ENCODE peak calls at places on chromosomes 5 and 9, in four cellular contexts. Y, M, T and L are unnamed samples.

GRCh38 chr5:66440202-66440680 is 156.0 kb upstream of the MAST4 start:
- DNase-seq in Y (no peak), M (no peak), T (no peak), L (no peak)

GRCh38 chr9:133457748-133458147 is 2.0 kb upstream of the CACFD1 start:
- DNase-seq in Y (no peak), M (no peak), T (no peak), L (no peak)

GRCh38 chr9:130918870-130919558 is 20.0 kb downstream of the FIBCD1 start:
- DNase-seq in Y (no peak), M (no peak), T (no peak), L (no peak)

GRCh38 chr9:75084081-75084672 is 3.8 kb downstream of the NMRK1 start:
- DNase-seq in Y (no peak), M (no peak), T (peak; percentile 40), L (no peak)

GRCh38 chr9:38423939-38424843 is at the start of gene IGFBPL1:
- DNase-seq in Y (no peak), M (peak; percentile 79), T (peak; percentile 77), L (peak; percentile 49)

GRCh38 chr9:278651-279050 is 64.0 kb downstream of the DOCK8 start:
- DNase-seq in Y (peak; percentile 35), M (no peak), T (no peak), L (no peak)

GRCh38 chr9:98331536-98332259 is 76.2 kb upstream of the TBC1D2 start:
- DNase-seq in Y (no peak), M (no peak), T (no peak), L (no peak)

GRCh38 chr5:62718368-62718767 is 139.7 kb downstream of the LRRC70 start:
- DNase-seq in Y (no peak), M (no peak), T (no peak), L (no peak)

GRCh38 chr5:172114875-172115422 is 73.1 kb downstream of the STK10 start:
- DNase-seq in Y (peak; percentile 66), M (no peak), T (no peak), L (peak; percentile 62)

GRCh38 chr5:86997501-86997900 is 270.2 kb upstream of the RASA1 start:
- DNase-seq in Y (no peak), M (no peak), T (no peak), L (no peak)

GRCh38 chr9:82254646-82255367 is 266.2 kb downstream of the SPATA31D1 start:
- DNase-seq in Y (no peak), M (no peak), T (no peak), L (no peak)

GRCh38 chr9:129285979-129286772 is 108.1 kb upstream of the IER5L start:
- DNase-seq in Y (no peak), M (no peak), T (no peak), L (no peak)

GRCh38 chr5:15236911-15237508 is 263.0 kb upstream of the FBXL7 start:
- DNase-seq in Y (no peak), M (no peak), T (no peak), L (no peak)

GRCh38 chr9:124514125-124514524 is 6.9 kb upstream of the NR5A1 start:
- DNase-seq in Y (no peak), M (no peak), T (no peak), L (no peak)

GRCh38 chr5:7850533-7851239 is at the start of gene CFAP90:
- DNase-seq in Y (peak; percentile 26), M (peak; percentile 86), T (peak; percentile 78), L (peak; percentile 49)

GRCh38 chr5:172772112-172772906 is 1.3 kb upstream of the DUSP1 start:
- DNase-seq in Y (peak; percentile 95), M (peak; percentile 80), T (peak; percentile 84), L (peak; percentile 92)

GRCh38 chr9:38144421-38144820 is 75.4 kb upstream of the SHB start:
- DNase-seq in Y (no peak), M (no peak), T (no peak), L (no peak)

GRCh38 chr5:102919211-102919610 is 164.1 kb downstream of the PAM start:
- DNase-seq in Y (no peak), M (no peak), T (no peak), L (no peak)

GRCh38 chr9:18115131-18115530 is 358.8 kb upstream of the ADAMTSL1 start:
- DNase-seq in Y (no peak), M (no peak), T (no peak), L (no peak)

GRCh38 chr5:151607304-151607703 is 16.2 kb upstream of the FAT2 start:
- DNase-seq in Y (no peak), M (no peak), T (no peak), L (no peak)

DNA sequence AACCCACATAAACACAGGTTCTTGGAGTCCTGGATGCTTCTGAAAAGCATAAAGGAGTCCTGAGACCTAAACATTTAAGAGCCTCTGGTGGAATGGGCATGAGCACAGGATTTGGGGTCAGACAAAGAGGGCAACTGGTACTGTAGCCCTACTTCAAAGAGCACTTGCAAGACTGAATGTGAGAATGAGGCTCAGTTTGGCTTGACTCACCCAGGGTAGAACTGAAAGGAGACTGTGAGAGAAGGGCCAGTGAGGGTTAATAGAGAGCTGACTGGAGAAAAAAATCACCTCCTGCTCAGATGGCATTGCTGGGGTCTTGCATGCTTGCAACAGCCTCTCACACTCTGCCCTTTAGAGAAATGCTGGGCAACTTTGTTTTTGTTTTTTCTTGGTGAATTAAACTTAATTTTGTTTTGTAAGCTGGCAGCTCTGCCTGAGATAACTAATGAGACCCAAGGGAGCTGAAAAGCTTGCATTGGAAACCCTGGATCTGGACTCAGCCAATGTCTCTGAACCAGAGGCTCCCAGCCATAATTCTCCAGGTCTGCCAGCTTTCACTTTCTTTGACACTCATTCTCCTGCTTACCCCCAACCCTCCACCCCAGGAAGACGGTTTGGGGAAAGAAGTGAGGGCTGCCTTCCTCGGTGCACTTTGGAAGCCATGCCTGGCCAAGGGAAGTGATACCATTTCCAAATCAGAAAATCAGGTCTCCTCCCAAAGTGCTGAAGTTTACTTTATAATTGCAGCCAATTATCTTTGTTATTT is 161.1 kb upstream of the PANK3 start:
- DNase-seq in Y (no peak), M (no peak), T (no peak), L (no peak)
- TF ChIP-seq CTCF in Y (no peak), M (no peak), T (no peak), L (no peak)

GRCh38 chr5:124232517-124232916 is 513.9 kb downstream of the ZNF608 start:
- DNase-seq in Y (no peak), M (no peak), T (no peak), L (no peak)
- H3K4me1 ChIP-seq in Y (no peaks in the 10 kb centered on the region), M (peaks cover 56% of the 10 kb centered on the region), T (peaks cover 21% of the 10 kb centered on the region), L (peaks cover 5% of the 10 kb centered on the region)

GRCh38 chr5:2914991-2915484 is 163.6 kb upstream of the IRX2 start:
- DNase-seq in Y (no peak), M (no peak), T (no peak), L (no peak)

GRCh38 chr5:2919310-2920018 is 168.0 kb upstream of the IRX2 start:
- DNase-seq in Y (no peak), M (no peak), T (no peak), L (no peak)

GRCh38 chr5:2916076-2916682 is 164.7 kb upstream of the IRX2 start:
- DNase-seq in Y (no peak), M (no peak), T (no peak), L (no peak)

GRCh38 chr5:2917093-2917492 is 165.6 kb upstream of the IRX2 start:
- DNase-seq in Y (no peak), M (no peak), T (no peak), L (no peak)

GRCh38 chr5:2917524-2917923 is 166.0 kb upstream of the IRX2 start:
- DNase-seq in Y (no peak), M (no peak), T (no peak), L (no peak)
- H3K9me3 ChIP-seq in Y (no peaks in the 10 kb centered on the region), M (no peaks in the 10 kb centered on the region), T (no peaks in the 10 kb centered on the region), L (peaks cover 51% of the 10 kb centered on the region)

GRCh38 chr9:12426198-12426864 is 266.9 kb upstream of the TYRP1 start:
- DNase-seq in Y (no peak), M (peak; percentile 52), T (no peak), L (no peak)
- TF ChIP-seq CTCF in Y (no peak), M (peak; percentile 29), T (peak; percentile 16), L (no peak)

GRCh38 chr9:93586290-93587057 is 10.1 kb downstream of the PHF2 start:
- DNase-seq in Y (no peak), M (no peak), T (no peak), L (peak; percentile 23)
- H3K4me1 ChIP-seq in Y (peaks cover 11% of the 10 kb centered on the region), M (peaks cover 16% of the 10 kb centered on the region), T (peaks cover 6% of the 10 kb centered on the region), L (peaks cover 11% of the 10 kb centered on the region)

DNA sequence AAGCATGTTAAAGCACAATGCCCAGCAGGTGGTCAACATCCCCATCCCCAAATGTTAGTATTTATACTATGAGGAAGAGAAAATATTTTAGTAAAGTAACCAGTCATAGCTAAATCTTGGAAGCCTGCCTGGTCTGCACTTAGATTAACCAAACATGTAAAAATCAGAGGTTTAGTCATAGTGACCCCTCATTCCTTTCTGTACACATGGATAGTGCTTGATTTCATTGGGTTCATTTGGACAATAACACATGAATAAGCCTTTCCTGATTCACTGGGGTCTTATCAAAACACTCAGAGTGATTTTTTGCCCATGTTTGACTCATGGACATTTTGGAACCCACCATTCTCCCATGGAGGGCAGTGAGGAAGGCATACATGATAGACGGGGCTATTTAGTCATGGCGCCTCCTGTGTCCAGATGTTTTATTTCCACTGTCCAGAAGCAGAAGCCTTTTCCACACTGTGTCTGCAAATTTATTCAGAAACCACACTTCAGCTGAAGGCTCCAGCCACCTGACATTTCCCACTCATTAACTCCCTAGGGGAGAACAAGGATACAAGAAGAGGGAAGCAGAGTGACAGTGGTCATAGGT is 32.5 kb downstream of the OR1J1 start:
- DNase-seq in Y (no peak), M (no peak), T (no peak), L (no peak)
- H3K9me3 ChIP-seq in Y (no peaks in the 10 kb centered on the region), M (no peaks in the 10 kb centered on the region), T (no peaks in the 10 kb centered on the region), L (no peaks in the 10 kb centered on the region)